ENCODE peak calls at places on chromosomes 12 and 14, in five cellular contexts. H is H1, D is sigmoid colon, U is A549, P is suprapubic skin. N is an unnamed sample.

GRCh38 chr14:92866181-92866752 is 56.7 kb upstream of the CHGA start:
- DNase-seq in P (no peak), D (no peak), U (no peak), H (no peak), N (no peak)

GRCh38 chr14:99681101-99681831 is 2.8 kb upstream of the CYP46A1 start:
- DNase-seq in H (no peak), U (no peak), P (no peak), D (peak; percentile 55), N (no peak)

GRCh38 chr14:49310298-49310697 is 275.9 kb downstream of the RPS29 start:
- DNase-seq in H (no peak), U (no peak), D (no peak), P (no peak), N (no peak)

GRCh38 chr12:89706551-89707348 is 1.9 kb downstream of the ATP2B1 start:
- DNase-seq in D (peak; percentile 70), U (peak; percentile 53), H (no peak), P (peak; percentile 65), N (no peak)

GRCh38 chr14:91332448-91333059 is 85.1 kb downstream of the CCDC88C start:
- DNase-seq in H (no peak), D (no peak), P (no peak), U (no peak), N (peak; percentile 62)

GRCh38 chr12:27838543-27838942 is 58.5 kb upstream of the MANSC4 start:
- DNase-seq in H (no peak), D (no peak), U (no peak), P (no peak), N (no peak)

GRCh38 chr12:131565256-131566005 is 145.5 kb upstream of the SFSWAP start:
- DNase-seq in D (no peak), H (no peak), P (no peak), U (no peak), N (no peak)

GRCh38 chr12:644818-645552 is 18.3 kb downstream of the NINJ2 start:
- DNase-seq in D (no peak), H (no peak), U (no peak), P (peak; percentile 55), N (no peak)

GRCh38 chr12:32993404-32993803 is 96.8 kb upstream of the PKP2 start:
- DNase-seq in U (no peak), H (no peak), D (no peak), P (no peak), N (no peak)

GRCh38 chr12:65667932-65668331 is 156.4 kb upstream of the HMGA2 start:
- DNase-seq in H (no peak), P (no peak), D (no peak), U (no peak), N (no peak)

GRCh38 chr12:79527498-79527897 is 163.3 kb downstream of the PAWR start:
- DNase-seq in P (no peak), U (no peak), D (no peak), H (no peak), N (no peak)

GRCh38 chr12:67650528-67651379 is 2.2 kb downstream of the DYRK2 start:
- DNase-seq in U (peak; percentile 6), D (no peak), H (no peak), P (no peak), N (peak; percentile 15)

GRCh38 chr14:36820111-36820709 is 158.6 kb downstream of the PAX9 start:
- DNase-seq in D (no peak), H (no peak), P (no peak), U (no peak), N (no peak)

DNA sequence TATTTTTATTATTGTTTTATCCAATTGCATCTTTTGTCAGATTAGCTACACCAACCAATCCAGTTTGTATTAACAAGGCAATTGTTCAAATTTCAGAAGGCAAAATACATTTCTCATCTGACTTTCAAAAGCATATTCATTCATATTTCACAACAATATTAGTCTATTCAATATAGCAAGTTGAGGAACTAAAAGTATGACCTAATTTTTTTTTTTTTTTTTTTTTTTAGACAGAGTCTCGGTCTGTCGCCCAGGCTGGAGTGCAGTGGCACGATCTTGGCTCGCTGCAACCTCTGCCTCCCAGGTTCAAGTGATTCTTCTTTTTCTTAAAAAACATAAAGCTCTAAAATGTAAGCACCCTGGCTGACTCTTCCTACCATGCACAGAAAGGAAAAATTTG is 17.3 kb downstream of the COX14 start:
- DNase-seq in P (no peak), H (no peak), D (no peak), U (no peak), N (no peak)
- TF ChIP-seq CTCF in P (no peak), H (no peak), D (no peak), U (no peak), N (no peak)

GRCh38 chr14:23300687-23301223 is 1.9 kb downstream of the PPP1R3E start:
- DNase-seq in P (peak; percentile 81), H (no peak), U (no peak), D (peak; percentile 83), N (peak; percentile 51)

GRCh38 chr14:23299986-23300686 is 2.5 kb downstream of the PPP1R3E start:
- DNase-seq in P (no peak), H (no peak), D (no peak), U (no peak), N (no peak)

GRCh38 chr14:23301969-23302289 is 730 bp downstream of the PPP1R3E start:
- DNase-seq in D (no peak), H (no peak), U (no peak), P (no peak), N (no peak)

GRCh38 chr14:23302290-23303225 is at the start of gene PPP1R3E:
- DNase-seq in D (peak; percentile 88), P (peak; percentile 88), H (no peak), U (peak; percentile 40), N (peak; percentile 88)

DNA sequence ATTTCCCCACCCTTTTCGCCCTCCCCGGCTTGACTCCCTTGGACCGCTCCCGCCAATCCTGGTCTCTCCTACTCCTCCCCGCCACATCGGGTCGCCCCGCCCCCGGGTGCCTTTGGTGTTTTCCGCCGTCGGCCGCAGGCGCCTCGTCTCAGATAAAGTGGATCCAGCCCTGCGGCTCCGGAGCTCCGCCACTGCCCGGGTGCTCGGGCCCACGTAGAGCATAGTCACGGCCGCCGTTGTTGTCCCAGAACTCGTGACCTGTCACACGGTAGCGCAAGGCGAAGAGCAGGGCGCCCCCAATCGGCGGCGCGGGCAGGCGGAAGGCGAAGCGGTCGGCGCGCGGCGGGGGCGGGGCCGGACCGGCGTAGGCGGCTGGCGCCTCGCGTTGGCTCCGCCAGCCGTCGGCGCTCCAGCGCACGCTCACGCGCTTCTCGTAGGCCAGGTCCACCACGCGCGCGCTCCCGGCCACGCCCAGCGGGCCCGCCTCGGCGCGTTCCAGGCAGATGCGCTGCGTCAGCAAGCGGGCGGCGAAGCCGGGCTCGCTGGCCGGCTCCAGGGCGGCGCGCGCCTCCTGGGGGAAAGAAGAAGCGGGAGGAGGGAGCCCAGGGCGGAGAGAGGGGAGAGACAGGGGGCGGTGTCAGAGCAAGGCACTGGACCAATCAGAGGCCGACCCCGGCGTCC is 1.2 kb downstream of the PPP1R3E start:
- DNase-seq in P (peak; percentile 98), H (peak; percentile 95), U (peak; percentile 96), D (peak; percentile 99), N (peak; percentile 98)
- TF ChIP-seq POLR2A in P (no peak), H (no peak), U (peak; percentile 45), D (peak; percentile 42), N (peak; percentile 55)

GRCh38 chr14:79111963-79112362 is 941.8 kb downstream of the NRXN3 start:
- DNase-seq in U (no peak), P (no peak), D (no peak), H (no peak), N (no peak)
- TF ChIP-seq EP300 in U (no peak), P (no peak), D (no peak), H (no peak), N (no peak)

DNA sequence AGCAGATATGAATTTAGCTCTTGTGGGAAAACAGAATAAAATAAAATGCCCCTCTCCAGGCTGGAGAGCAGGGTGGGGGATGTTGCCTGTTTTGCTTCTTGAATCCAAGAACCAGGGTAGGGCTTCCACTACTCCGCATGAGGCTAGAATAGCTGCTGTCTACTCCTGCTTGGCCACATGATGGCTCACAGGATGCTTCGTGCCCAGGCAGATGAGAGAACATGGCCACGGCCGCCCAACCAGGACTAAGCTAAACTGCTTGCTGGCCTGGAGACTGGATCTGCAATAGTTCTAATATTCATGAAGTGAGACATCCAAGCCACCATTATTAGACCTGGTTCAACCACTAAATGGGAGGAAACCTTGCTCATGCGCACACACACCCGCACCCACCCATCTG is 122.2 kb upstream of the METAP2 start:
- DNase-seq in U (no peak), D (no peak), H (no peak), P (peak; percentile 64), N (no peak)
- TF ChIP-seq CTCF in U (no peak), D (no peak), H (peak; percentile 16), P (no peak), N (no peak)

GRCh38 chr12:14843425-14843887 is at the start of gene ART4:
- DNase-seq in H (no peak), D (no peak), U (no peak), P (no peak), N (no peak)
- TF ChIP-seq POLR2A in H (no peak), D (no peak), U (no peak), P (no peak), N (no peak)

GRCh38 chr12:51188359-51189051 is 15.6 kb upstream of the TFCP2 start:
- DNase-seq in U (no peak), P (no peak), D (no peak), H (no peak), N (no peak)
- TF ChIP-seq EP300 in U (no peak), P (no peak), D (no peak), H (no peak), N (no peak)

DNA sequence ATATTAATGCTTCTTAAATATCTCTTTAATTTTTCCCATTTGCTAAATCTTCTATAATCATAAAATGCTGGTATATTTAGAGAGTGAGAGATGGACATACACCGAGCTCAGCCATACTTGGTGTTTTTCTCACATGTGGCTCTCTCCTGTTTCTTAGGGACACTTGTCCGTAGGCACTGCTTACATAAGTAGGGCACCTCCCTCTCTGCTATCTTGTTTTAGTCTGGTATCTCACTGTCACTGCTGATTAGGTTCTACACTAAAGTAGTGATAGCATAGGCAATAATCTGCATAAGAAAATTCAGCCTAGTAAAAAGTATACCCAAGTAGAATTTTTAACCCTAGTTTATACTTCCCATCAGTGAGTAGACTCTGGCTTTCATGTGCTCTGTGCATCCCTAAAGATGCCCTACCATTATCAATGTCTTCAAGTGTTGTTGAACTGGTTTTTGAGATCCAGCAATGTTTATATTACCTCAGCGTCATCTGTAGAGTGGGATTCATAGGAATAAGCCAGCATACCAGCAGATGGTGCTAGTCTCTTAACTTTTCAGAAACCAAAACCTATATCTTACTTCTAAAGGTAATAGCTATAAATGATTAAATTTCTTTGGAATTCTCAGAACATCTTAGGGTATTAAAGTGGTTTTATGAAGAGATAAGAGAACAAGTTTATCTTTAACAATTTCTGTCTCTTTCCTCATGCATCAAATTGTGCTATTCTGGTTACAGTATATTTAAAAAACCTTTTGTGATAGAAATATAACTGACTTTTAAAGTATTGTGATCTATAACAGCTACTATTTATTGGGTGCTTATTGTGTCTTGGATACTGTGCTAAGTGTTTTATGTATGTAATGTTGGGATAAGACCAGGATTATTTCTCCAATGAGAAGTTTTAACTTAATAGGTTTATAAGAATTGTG is 32.9 kb downstream of the ARID2 start:
- DNase-seq in U (peak; percentile 26), D (no peak), H (no peak), P (no peak), N (no peak)
- TF ChIP-seq CTCF in U (peak; percentile 74), D (no peak), H (peak; percentile 55), P (no peak), N (peak; percentile 50)

GRCh38 chr12:69470189-69471094 is at the start of gene FRS2:
- DNase-seq in U (peak; percentile 94), P (peak; percentile 94), D (peak; percentile 95), H (peak; percentile 77), N (peak; percentile 93)
- TF ChIP-seq POLR2A in U (peak; percentile 69), P (no peak), D (peak; percentile 80), H (peak; percentile 93), N (peak; percentile 85)

N was measured in transverse colon.